ENCODE peak calls at places on chromosomes 2 and 18, in four cellular contexts. One of them, this sample, is unnamed.
A peak's percentile ranks its signal among the peaks of the same experiment; 100 is the strongest.

GRCh38 chr2:241801611-241802420 is 7.2 kb upstream of the NEU4 start:
- DNase-seq in psoas muscle: no peak
- DNase-seq in GM20000: peak; percentile 15
- DNase-seq in GM06990: peak; percentile 6
- DNase-seq in this sample: no peak

GRCh38 chr2:191347154-191347553 is 102.0 kb downstream of the MYO1B start:
- DNase-seq in GM20000: no peak
- DNase-seq in psoas muscle: no peak
- DNase-seq in GM06990: no peak
- DNase-seq in this sample: no peak

GRCh38 chr18:76991021-76991688 is 141.4 kb downstream of the MBP start:
- DNase-seq in GM06990: no peak
- DNase-seq in psoas muscle: no peak
- DNase-seq in GM20000: no peak
- DNase-seq in this sample: no peak

GRCh38 chr2:213162515-213163118 is 11.2 kb upstream of the IKZF2 start:
- DNase-seq in GM06990: no peak
- DNase-seq in GM20000: no peak
- DNase-seq in psoas muscle: no peak
- DNase-seq in this sample: no peak

GRCh38 chr18:51852661-51853060 is 487.3 kb upstream of the DCC start:
- DNase-seq in psoas muscle: no peak
- DNase-seq in GM20000: no peak
- DNase-seq in GM06990: no peak
- DNase-seq in this sample: no peak

GRCh38 chr2:204529795-204530463 is 15.3 kb upstream of the PARD3B start:
- DNase-seq in GM20000: no peak
- DNase-seq in GM06990: no peak
- DNase-seq in psoas muscle: no peak
- DNase-seq in this sample: no peak

GRCh38 chr18:61637319-61637718 is 255.5 kb downstream of the RNF152 start:
- DNase-seq in GM06990: no peak
- DNase-seq in psoas muscle: no peak
- DNase-seq in GM20000: no peak
- DNase-seq in this sample: no peak

GRCh38 chr2:169664978-169665930 is 29.0 kb downstream of the CFAP210 start:
- DNase-seq in psoas muscle: no peak
- DNase-seq in GM20000: no peak
- DNase-seq in GM06990: no peak
- DNase-seq in this sample: no peak

GRCh38 chr2:71506754-71507153 is 53.4 kb downstream of the DYSF start:
- DNase-seq in GM20000: no peak
- DNase-seq in psoas muscle: no peak
- DNase-seq in GM06990: no peak
- DNase-seq in this sample: no peak

GRCh38 chr18:61741881-61742280 is 150.9 kb downstream of the RNF152 start:
- DNase-seq in GM20000: no peak
- DNase-seq in GM06990: no peak
- DNase-seq in psoas muscle: no peak
- DNase-seq in this sample: no peak

GRCh38 chr18:54852780-54853675 is 24.8 kb downstream of the RAB27B start:
- DNase-seq in psoas muscle: no peak
- DNase-seq in GM06990: no peak
- DNase-seq in GM20000: no peak
- DNase-seq in this sample: no peak

GRCh38 chr2:204730588-204730987 is 185.3 kb downstream of the PARD3B start:
- DNase-seq in GM06990: no peak
- DNase-seq in psoas muscle: no peak
- DNase-seq in GM20000: no peak
- DNase-seq in this sample: no peak

GRCh38 chr2:207163815-207164747 is 1.7 kb downstream of the KLF7 start:
- DNase-seq in psoas muscle: peak; percentile 76
- DNase-seq in GM20000: peak; percentile 13
- DNase-seq in GM06990: peak; percentile 20
- DNase-seq in this sample: no peak

GRCh38 chr2:144694456-144694855 is 174.5 kb upstream of the ZEB2 start:
- DNase-seq in GM06990: no peak
- DNase-seq in GM20000: no peak
- DNase-seq in psoas muscle: no peak
- DNase-seq in this sample: no peak